ENCODE peak calls at places on chromosomes 16 and 17, in six cellular contexts. One of them, this sample, is unnamed. For H3K36me3 and H3K4me1, the result is how much of the 10 kb centered on the place peaks cover.

GRCh38 chr16:53925011-53925410 is 221.1 kb downstream of the FTO start:
- DNase-seq in effector memory CD4-positive, alpha-beta T cell: no peak
- DNase-seq in HCT116: no peak
- DNase-seq in cardiac muscle cell: peak
- DNase-seq in left lung: no peak
- DNase-seq in PC-3: no peak
- DNase-seq in this sample: peak

GRCh38 chr16:28879261-28879840 is 1.1 kb downstream of the ATP2A1 start:
- DNase-seq in effector memory CD4-positive, alpha-beta T cell: no peak
- DNase-seq in HCT116: no peak
- DNase-seq in cardiac muscle cell: no peak
- DNase-seq in left lung: no peak
- DNase-seq in PC-3: no peak
- DNase-seq in this sample: no peak

GRCh38 chr17:72702136-72702735 is 390.3 kb downstream of the SLC39A11 start:
- DNase-seq in effector memory CD4-positive, alpha-beta T cell: no peak
- DNase-seq in HCT116: peak
- DNase-seq in cardiac muscle cell: peak
- DNase-seq in left lung: no peak
- DNase-seq in PC-3: peak
- DNase-seq in this sample: no peak

GRCh38 chr17:74368341-74369152 is 1.2 kb downstream of the GPR142 start:
- DNase-seq in effector memory CD4-positive, alpha-beta T cell: peak
- DNase-seq in HCT116: peak
- DNase-seq in cardiac muscle cell: peak
- DNase-seq in left lung: peak
- DNase-seq in PC-3: peak
- DNase-seq in this sample: peak

GRCh38 chr17:55286681-55287589 is 22.2 kb downstream of the HLF start:
- DNase-seq in effector memory CD4-positive, alpha-beta T cell: no peak
- DNase-seq in HCT116: peak
- DNase-seq in cardiac muscle cell: peak
- DNase-seq in left lung: no peak
- DNase-seq in PC-3: peak
- DNase-seq in this sample: peak

GRCh38 chr17:40775945-40776344 is 3.9 kb upstream of the KRT26 start:
- DNase-seq in effector memory CD4-positive, alpha-beta T cell: no peak
- DNase-seq in HCT116: no peak
- DNase-seq in cardiac muscle cell: no peak
- DNase-seq in left lung: no peak
- DNase-seq in PC-3: no peak
- DNase-seq in this sample: no peak

GRCh38 chr16:66116163-66116792 is 250.2 kb upstream of the CDH5 start:
- DNase-seq in effector memory CD4-positive, alpha-beta T cell: no peak
- DNase-seq in HCT116: no peak
- DNase-seq in cardiac muscle cell: peak
- DNase-seq in left lung: no peak
- DNase-seq in PC-3: peak
- DNase-seq in this sample: no peak

GRCh38 chr17:4136373-4136772 is 6.5 kb downstream of the ZZEF1 start:
- DNase-seq in effector memory CD4-positive, alpha-beta T cell: no peak
- DNase-seq in HCT116: no peak
- DNase-seq in cardiac muscle cell: no peak
- DNase-seq in left lung: peak
- DNase-seq in PC-3: no peak
- DNase-seq in this sample: no peak

GRCh38 chr16:50139580-50139979 is 13.5 kb upstream of the TENT4B start:
- DNase-seq in effector memory CD4-positive, alpha-beta T cell: no peak
- DNase-seq in HCT116: no peak
- DNase-seq in cardiac muscle cell: no peak
- DNase-seq in left lung: no peak
- DNase-seq in PC-3: no peak
- DNase-seq in this sample: no peak

GRCh38 chr17:47720196-47720595 is 12.8 kb upstream of the TBX21 start:
- DNase-seq in effector memory CD4-positive, alpha-beta T cell: no peak
- DNase-seq in HCT116: no peak
- DNase-seq in cardiac muscle cell: no peak
- DNase-seq in left lung: no peak
- DNase-seq in PC-3: no peak
- DNase-seq in this sample: no peak

GRCh38 chr17:2909164-2909852 is 113.1 kb downstream of the RAP1GAP2 start:
- DNase-seq in effector memory CD4-positive, alpha-beta T cell: no peak
- DNase-seq in HCT116: no peak
- DNase-seq in cardiac muscle cell: no peak
- DNase-seq in left lung: no peak
- DNase-seq in PC-3: no peak
- DNase-seq in this sample: no peak

GRCh38 chr17:55649935-55650597 is 72.6 kb downstream of the TMEM100 start:
- DNase-seq in effector memory CD4-positive, alpha-beta T cell: no peak
- DNase-seq in HCT116: no peak
- DNase-seq in cardiac muscle cell: no peak
- DNase-seq in left lung: no peak
- DNase-seq in PC-3: no peak
- DNase-seq in this sample: no peak

GRCh38 chr17:78706271-78706915 is 75.7 kb downstream of the CYTH1 start:
- DNase-seq in effector memory CD4-positive, alpha-beta T cell: no peak
- DNase-seq in HCT116: no peak
- DNase-seq in cardiac muscle cell: no peak
- DNase-seq in left lung: no peak
- DNase-seq in PC-3: peak
- DNase-seq in this sample: no peak

GRCh38 chr16:70750893-70751467 is 50.0 kb downstream of the VAC14 start:
- DNase-seq in effector memory CD4-positive, alpha-beta T cell: no peak
- DNase-seq in HCT116: no peak
- DNase-seq in cardiac muscle cell: peak
- DNase-seq in left lung: peak
- DNase-seq in PC-3: no peak
- DNase-seq in this sample: no peak

GRCh38 chr17:17811381-17812210 is 25.2 kb downstream of the SREBF1 start:
- DNase-seq in effector memory CD4-positive, alpha-beta T cell: no peak
- DNase-seq in HCT116: no peak
- DNase-seq in cardiac muscle cell: peak
- DNase-seq in left lung: no peak
- DNase-seq in PC-3: peak
- DNase-seq in this sample: no peak

GRCh38 chr16:2175454-2175853 is 19.9 kb downstream of the TRAF7 start:
- DNase-seq in effector memory CD4-positive, alpha-beta T cell: no peak
- DNase-seq in HCT116: no peak
- DNase-seq in cardiac muscle cell: no peak
- DNase-seq in left lung: no peak
- DNase-seq in PC-3: no peak
- DNase-seq in this sample: no peak
- H3K36me3 ChIP-seq in effector memory CD4-positive, alpha-beta T cell: under half
- H3K36me3 ChIP-seq in HCT116: under half
- H3K36me3 ChIP-seq in cardiac muscle cell: under half
- H3K36me3 ChIP-seq in left lung: half or more
- H3K36me3 ChIP-seq in PC-3: under half
- H3K36me3 ChIP-seq in this sample: under half

GRCh38 chr17:76998839-76999238 is 130.6 kb downstream of the MGAT5B start:
- DNase-seq in effector memory CD4-positive, alpha-beta T cell: no peak
- DNase-seq in HCT116: no peak
- DNase-seq in cardiac muscle cell: no peak
- DNase-seq in left lung: no peak
- DNase-seq in PC-3: no peak
- DNase-seq in this sample: no peak

GRCh38 chr17:77001487-77001886 is 133.3 kb downstream of the MGAT5B start:
- DNase-seq in effector memory CD4-positive, alpha-beta T cell: no peak
- DNase-seq in HCT116: no peak
- DNase-seq in cardiac muscle cell: no peak
- DNase-seq in left lung: no peak
- DNase-seq in PC-3: no peak
- DNase-seq in this sample: no peak

GRCh38 chr17:76996741-76997694 is 128.8 kb downstream of the MGAT5B start:
- DNase-seq in effector memory CD4-positive, alpha-beta T cell: no peak
- DNase-seq in HCT116: no peak
- DNase-seq in cardiac muscle cell: no peak
- DNase-seq in left lung: no peak
- DNase-seq in PC-3: no peak
- DNase-seq in this sample: no peak

GRCh38 chr17:76995352-76996105 is 127.3 kb downstream of the MGAT5B start:
- DNase-seq in effector memory CD4-positive, alpha-beta T cell: no peak
- DNase-seq in HCT116: no peak
- DNase-seq in cardiac muscle cell: no peak
- DNase-seq in left lung: no peak
- DNase-seq in PC-3: no peak
- DNase-seq in this sample: no peak

GRCh38 chr17:76997981-76998531 is 129.9 kb downstream of the MGAT5B start:
- DNase-seq in effector memory CD4-positive, alpha-beta T cell: peak
- DNase-seq in HCT116: no peak
- DNase-seq in cardiac muscle cell: no peak
- DNase-seq in left lung: no peak
- DNase-seq in PC-3: no peak
- DNase-seq in this sample: no peak
- H3K4me1 ChIP-seq in effector memory CD4-positive, alpha-beta T cell: under half
- H3K4me1 ChIP-seq in HCT116: under half
- H3K4me1 ChIP-seq in cardiac muscle cell: under half
- H3K4me1 ChIP-seq in left lung: under half
- H3K4me1 ChIP-seq in PC-3: under half
- H3K4me1 ChIP-seq in this sample: under half

GRCh38 chr16:27543801-27544200 is 5.9 kb downstream of the GTF3C1 start:
- DNase-seq in effector memory CD4-positive, alpha-beta T cell: no peak
- DNase-seq in HCT116: no peak
- DNase-seq in cardiac muscle cell: no peak
- DNase-seq in left lung: no peak
- DNase-seq in PC-3: no peak
- DNase-seq in this sample: no peak
- H3K36me3 ChIP-seq in effector memory CD4-positive, alpha-beta T cell: half or more
- H3K36me3 ChIP-seq in HCT116: under half
- H3K36me3 ChIP-seq in cardiac muscle cell: half or more
- H3K36me3 ChIP-seq in left lung: half or more
- H3K36me3 ChIP-seq in PC-3: under half
- H3K36me3 ChIP-seq in this sample: under half

DNA sequence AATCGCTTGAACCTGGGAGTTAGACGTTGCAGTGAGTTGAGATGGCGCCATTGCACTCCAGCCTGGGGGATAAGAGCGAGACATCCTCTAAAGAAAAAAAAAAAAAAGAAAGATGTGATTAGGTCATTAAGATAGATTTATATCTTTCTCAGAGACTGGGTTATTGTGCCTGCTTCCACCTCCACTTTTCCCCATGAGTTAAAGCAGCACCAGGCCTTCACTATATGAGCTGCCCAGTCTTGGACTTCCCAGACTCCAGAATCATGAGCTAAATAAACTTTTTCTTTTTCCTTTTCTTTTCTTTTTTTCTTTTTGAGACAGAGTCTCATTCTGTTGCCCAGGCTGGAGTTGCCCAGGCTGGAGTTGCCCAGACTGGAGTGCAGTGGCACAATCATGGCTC is 19.4 kb upstream of the CDH1 start:
- DNase-seq in effector memory CD4-positive, alpha-beta T cell: no peak
- DNase-seq in HCT116: no peak
- DNase-seq in cardiac muscle cell: no peak
- DNase-seq in left lung: no peak
- DNase-seq in PC-3: no peak
- DNase-seq in this sample: no peak
- H3K4me1 ChIP-seq in effector memory CD4-positive, alpha-beta T cell: under half
- H3K4me1 ChIP-seq in HCT116: under half
- H3K4me1 ChIP-seq in cardiac muscle cell: under half
- H3K4me1 ChIP-seq in left lung: under half
- H3K4me1 ChIP-seq in PC-3: under half
- H3K4me1 ChIP-seq in this sample: under half

GRCh38 chr17:80322864-80323263 is 62.2 kb downstream of the RNF213 start:
- DNase-seq in effector memory CD4-positive, alpha-beta T cell: no peak
- DNase-seq in HCT116: no peak
- DNase-seq in cardiac muscle cell: no peak
- DNase-seq in left lung: no peak
- DNase-seq in PC-3: no peak
- DNase-seq in this sample: no peak

GRCh38 chr17:80320496-80320895 is 59.8 kb downstream of the RNF213 start:
- DNase-seq in effector memory CD4-positive, alpha-beta T cell: no peak
- DNase-seq in HCT116: no peak
- DNase-seq in cardiac muscle cell: no peak
- DNase-seq in left lung: no peak
- DNase-seq in PC-3: no peak
- DNase-seq in this sample: no peak

GRCh38 chr17:80319999-80320344 is 59.3 kb downstream of the RNF213 start:
- DNase-seq in effector memory CD4-positive, alpha-beta T cell: no peak
- DNase-seq in HCT116: no peak
- DNase-seq in cardiac muscle cell: no peak
- DNase-seq in left lung: no peak
- DNase-seq in PC-3: peak
- DNase-seq in this sample: no peak

GRCh38 chr17:80327518-80327917 is 66.9 kb downstream of the RNF213 start:
- DNase-seq in effector memory CD4-positive, alpha-beta T cell: no peak
- DNase-seq in HCT116: no peak
- DNase-seq in cardiac muscle cell: no peak
- DNase-seq in left lung: no peak
- DNase-seq in PC-3: no peak
- DNase-seq in this sample: no peak

DNA sequence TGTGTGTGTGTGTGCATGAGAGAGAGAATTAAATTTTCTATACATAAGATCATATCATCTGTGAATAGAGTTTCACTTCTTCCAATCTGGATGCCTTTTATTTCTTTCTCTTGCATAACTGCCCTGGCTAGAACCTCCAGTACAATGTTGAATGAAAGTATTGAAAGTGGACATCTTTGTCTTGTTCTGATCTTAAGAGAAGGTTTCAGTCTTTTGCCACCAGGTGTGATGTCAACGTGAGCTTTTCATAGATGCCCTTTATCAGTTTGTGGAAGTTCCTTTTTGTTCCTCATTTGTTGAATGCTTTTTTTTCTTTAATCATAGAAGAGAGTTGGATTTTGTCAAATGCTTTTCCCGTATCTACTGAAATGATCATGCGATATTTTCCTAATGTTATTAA is 63.3 kb downstream of the RNF213 start:
- DNase-seq in effector memory CD4-positive, alpha-beta T cell: no peak
- DNase-seq in HCT116: no peak
- DNase-seq in cardiac muscle cell: no peak
- DNase-seq in left lung: no peak
- DNase-seq in PC-3: no peak
- DNase-seq in this sample: no peak
- H3K36me3 ChIP-seq in effector memory CD4-positive, alpha-beta T cell: half or more
- H3K36me3 ChIP-seq in HCT116: under half
- H3K36me3 ChIP-seq in cardiac muscle cell: under half
- H3K36me3 ChIP-seq in left lung: half or more
- H3K36me3 ChIP-seq in PC-3: under half
- H3K36me3 ChIP-seq in this sample: under half

GRCh38 chr17:42520540-42520951 is 15.5 kb upstream of the NAGLU start:
- DNase-seq in effector memory CD4-positive, alpha-beta T cell: no peak
- DNase-seq in HCT116: no peak
- DNase-seq in cardiac muscle cell: no peak
- DNase-seq in left lung: no peak
- DNase-seq in PC-3: no peak
- DNase-seq in this sample: no peak
- H3K4me1 ChIP-seq in effector memory CD4-positive, alpha-beta T cell: under half
- H3K4me1 ChIP-seq in HCT116: half or more
- H3K4me1 ChIP-seq in cardiac muscle cell: under half
- H3K4me1 ChIP-seq in left lung: half or more
- H3K4me1 ChIP-seq in PC-3: under half
- H3K4me1 ChIP-seq in this sample: half or more

This sample was measured in Caco-2.